ENCODE peak calls at places on chromosomes 6 and 20, in ten cellular contexts. X is NB4; R is lower lobe of right lung; M is colonic mucosa; G is CD8-positive, alpha-beta T cell; O is fibroblast of the aortic adventitia; L is dorsolateral prefrontal cortex; W is cardiac muscle cell; Q is HFF-Myc; N is HCT116. S is an unnamed sample.

GRCh38 chr6:127554435-127555006 is 22.5 kb upstream of the C6orf58 start:
- DNase-seq in Q (peak), L (no peak), O (peak), G (no peak), R (no peak), X (peak), N (peak), M (no peak), W (peak), S (no peak)

GRCh38 chr6:78513856-78514255 is 353.5 kb upstream of the IRAK1BP1 start:
- DNase-seq in Q (no peak), M (no peak), O (no peak), X (peak), W (no peak), G (no peak), R (no peak), L (no peak), N (peak), S (no peak)

GRCh38 chr6:149334682-149335160 is 17.2 kb downstream of the TAB2 start:
- DNase-seq in W (no peak), L (no peak), X (no peak), G (no peak), N (peak), Q (peak), O (peak), R (no peak), M (no peak), S (no peak)

GRCh38 chr6:1624071-1624847 is 14.5 kb downstream of the FOXC1 start:
- DNase-seq in M (no peak), N (no peak), G (no peak), L (no peak), Q (no peak), R (peak), O (peak), W (no peak), X (no peak), S (no peak)

GRCh38 chr20:62381202-62381797 is 5.6 kb upstream of the RPS21 start:
- DNase-seq in G (no peak), M (no peak), O (no peak), X (no peak), N (no peak), R (no peak), L (no peak), W (no peak), Q (no peak), S (no peak)

GRCh38 chr6:132115714-132116366 is 164.7 kb upstream of the CCN2 start:
- DNase-seq in O (peak), G (no peak), M (no peak), Q (no peak), W (no peak), N (no peak), R (no peak), X (no peak), L (no peak), S (no peak)

GRCh38 chr20:62161347-62161746 is 17.8 kb downstream of the SS18L1 start:
- DNase-seq in N (no peak), W (no peak), L (no peak), G (no peak), X (no peak), R (no peak), O (no peak), Q (no peak), M (no peak), S (no peak)

GRCh38 chr6:165749163-165749562 is 86.1 kb upstream of the PDE10A start:
- DNase-seq in R (no peak), N (no peak), W (no peak), O (no peak), Q (no peak), M (no peak), L (no peak), X (no peak), G (no peak), S (no peak)

GRCh38 chr20:21521596-21522478 is 8.0 kb upstream of the NKX2-2 start:
- DNase-seq in Q (no peak), N (no peak), M (no peak), O (no peak), L (no peak), W (no peak), R (peak), G (no peak), X (no peak), S (no peak)

GRCh38 chr20:21523398-21523868 is 9.6 kb upstream of the NKX2-2 start:
- DNase-seq in G (no peak), X (no peak), R (no peak), Q (no peak), L (no peak), O (no peak), N (no peak), M (no peak), W (no peak), S (no peak)

GRCh38 chr20:21519136-21519584 is 5.3 kb upstream of the NKX2-2 start:
- DNase-seq in W (no peak), N (no peak), G (no peak), R (no peak), O (no peak), M (no peak), X (no peak), L (no peak), Q (no peak), S (no peak)

GRCh38 chr20:21522479-21523397 is 8.9 kb upstream of the NKX2-2 start:
- DNase-seq in R (no peak), O (no peak), X (no peak), N (no peak), W (no peak), L (no peak), Q (no peak), M (no peak), G (no peak), S (no peak)

GRCh38 chr20:21520702-21521595 is 7.1 kb upstream of the NKX2-2 start:
- DNase-seq in W (no peak), X (no peak), L (no peak), N (no peak), Q (no peak), O (peak), R (peak), M (no peak), G (no peak), S (no peak)
- H3K4me3 ChIP-seq in W (peak), X (no peak), L (peak), N (no peak), Q (no peak), O (no peak), R (no peak), M (no peak), G (no peak), S (no peak)

GRCh38 chr20:49825521-49826033 is 12.9 kb downstream of the SLC9A8 start:
- DNase-seq in R (peak), G (no peak), M (no peak), Q (no peak), N (no peak), X (no peak), L (no peak), W (no peak), O (no peak), S (no peak)
- TF ChIP-seq CTCF in R (no peak), G (no peak), M (no peak), Q (no peak), N (no peak), X (no peak), L (no peak), W (no peak), O (no peak), S (no peak)

GRCh38 chr6:106832766-106833510 is 141.6 kb downstream of the CD24 start:
- DNase-seq in L (no peak), M (no peak), G (no peak), N (no peak), Q (no peak), R (no peak), W (no peak), O (no peak), X (no peak), S (no peak)
- H3K4me3 ChIP-seq in L (no peak), M (no peak), G (no peak), N (no peak), Q (no peak), R (no peak), W (no peak), O (no peak), X (no peak), S (no peak)

GRCh38 chr6:144244688-144245087 is 40.4 kb upstream of the UTRN start:
- DNase-seq in L (no peak), O (no peak), X (peak), Q (no peak), R (no peak), W (no peak), G (no peak), N (no peak), M (no peak), S (no peak)
- TF ChIP-seq CTCF in L (no peak), O (no peak), X (peak), Q (no peak), R (no peak), W (no peak), G (no peak), N (peak), M (no peak), S (no peak)

GRCh38 chr20:44738779-44739477 is 6.7 kb upstream of the KCNK15 start:
- DNase-seq in Q (no peak), L (peak), O (peak), G (peak), N (peak), R (no peak), W (peak), X (peak), M (peak), S (peak)
- H3K4me3 ChIP-seq in Q (no peak), L (peak), O (peak), G (no peak), N (peak), R (no peak), W (no peak), X (no peak), M (no peak), S (peak)

S was measured in LNCaP clone FGC.